ENCODE peak calls at places on chromosomes 2 and 18, in four cellular contexts. One of them, this sample, is unnamed.
A peak's percentile ranks its signal among the peaks of the same experiment; 100 is the strongest.

GRCh38 chr2:53672881-53673522 is 94.6 kb upstream of the CHAC2 start:
- DNase-seq in A549: no peak
- DNase-seq in choroid plexus epithelial cell: peak; percentile 50
- DNase-seq in HFF-Myc: no peak
- DNase-seq in this sample: no peak

GRCh38 chr2:233387667-233388528 is 33.6 kb downstream of the DGKD start:
- DNase-seq in HFF-Myc: peak; percentile 73
- DNase-seq in choroid plexus epithelial cell: peak; percentile 99
- DNase-seq in A549: peak; percentile 88
- DNase-seq in this sample: peak; percentile 85

GRCh38 chr2:207619764-207620203 is 5.4 kb downstream of the METTL21A start:
- DNase-seq in choroid plexus epithelial cell: no peak
- DNase-seq in HFF-Myc: no peak
- DNase-seq in A549: no peak
- DNase-seq in this sample: no peak

GRCh38 chr2:128316777-128317185 is 1.9 kb downstream of the HS6ST1 start:
- DNase-seq in choroid plexus epithelial cell: no peak
- DNase-seq in A549: no peak
- DNase-seq in HFF-Myc: no peak
- DNase-seq in this sample: no peak

GRCh38 chr18:75896865-75897264 is 469.4 kb upstream of the SMIM21 start:
- DNase-seq in A549: peak; percentile 16
- DNase-seq in choroid plexus epithelial cell: peak; percentile 1
- DNase-seq in HFF-Myc: no peak
- DNase-seq in this sample: no peak

GRCh38 chr2:135948642-135949355 is 36.6 kb downstream of the DARS1 start:
- DNase-seq in HFF-Myc: peak; percentile 56
- DNase-seq in A549: peak; percentile 69
- DNase-seq in choroid plexus epithelial cell: peak; percentile 65
- DNase-seq in this sample: no peak

GRCh38 chr2:218658671-218659257 is 659 bp downstream of the ZNF142 start:
- DNase-seq in A549: peak; percentile 75
- DNase-seq in choroid plexus epithelial cell: peak; percentile 65
- DNase-seq in HFF-Myc: no peak
- DNase-seq in this sample: no peak

GRCh38 chr2:213148572-213149331 is 2.7 kb downstream of the IKZF2 start:
- DNase-seq in choroid plexus epithelial cell: no peak
- DNase-seq in HFF-Myc: no peak
- DNase-seq in A549: no peak
- DNase-seq in this sample: no peak

GRCh38 chr2:239722760-239723448 is 302.2 kb downstream of the NDUFA10 start:
- DNase-seq in A549: no peak
- DNase-seq in HFF-Myc: no peak
- DNase-seq in choroid plexus epithelial cell: no peak
- DNase-seq in this sample: no peak

GRCh38 chr18:79685281-79685680 is 5.7 kb downstream of the CTDP1 start:
- DNase-seq in HFF-Myc: no peak
- DNase-seq in choroid plexus epithelial cell: no peak
- DNase-seq in A549: no peak
- DNase-seq in this sample: no peak

GRCh38 chr2:38174646-38175096 is 98.7 kb upstream of the CYP1B1 start:
- DNase-seq in HFF-Myc: no peak
- DNase-seq in A549: no peak
- DNase-seq in choroid plexus epithelial cell: peak; percentile 99
- DNase-seq in this sample: peak; percentile 99

GRCh38 chr2:238358763-238359162 is 38.4 kb downstream of the TRAF3IP1 start:
- DNase-seq in HFF-Myc: no peak
- DNase-seq in choroid plexus epithelial cell: no peak
- DNase-seq in A549: no peak
- DNase-seq in this sample: no peak

GRCh38 chr2:85582467-85582866 is 1.8 kb upstream of the VAMP5 start:
- DNase-seq in A549: no peak
- DNase-seq in choroid plexus epithelial cell: no peak
- DNase-seq in HFF-Myc: no peak
- DNase-seq in this sample: no peak

GRCh38 chr2:83915381-83915780 is 543.7 kb downstream of the SUCLG1 start:
- DNase-seq in HFF-Myc: no peak
- DNase-seq in A549: no peak
- DNase-seq in choroid plexus epithelial cell: no peak
- DNase-seq in this sample: no peak

GRCh38 chr2:113298176-113298575 is 19.5 kb upstream of the PAX8 start:
- DNase-seq in choroid plexus epithelial cell: no peak
- DNase-seq in HFF-Myc: no peak
- DNase-seq in A549: no peak
- DNase-seq in this sample: no peak

GRCh38 chr18:48313803-48314202 is 95.4 kb downstream of the ZBTB7C start:
- DNase-seq in HFF-Myc: no peak
- DNase-seq in choroid plexus epithelial cell: no peak
- DNase-seq in A549: no peak
- DNase-seq in this sample: no peak

GRCh38 chr18:2515908-2516625 is 55.2 kb downstream of the METTL4 start:
- DNase-seq in choroid plexus epithelial cell: peak; percentile 93
- DNase-seq in HFF-Myc: peak; percentile 88
- DNase-seq in A549: peak; percentile 77
- DNase-seq in this sample: no peak

GRCh38 chr2:88729061-88729745 is 37.7 kb downstream of the RPIA start:
- DNase-seq in HFF-Myc: peak; percentile 10
- DNase-seq in A549: no peak
- DNase-seq in choroid plexus epithelial cell: peak; percentile 35
- DNase-seq in this sample: no peak

GRCh38 chr2:51013060-51013746 is 18.7 kb downstream of the NRXN1 start:
- DNase-seq in A549: no peak
- DNase-seq in HFF-Myc: no peak
- DNase-seq in choroid plexus epithelial cell: peak; percentile 14
- DNase-seq in this sample: no peak

GRCh38 chr2:96142217-96143113 is 2.8 kb downstream of the DUSP2 start:
- DNase-seq in HFF-Myc: no peak
- DNase-seq in A549: no peak
- DNase-seq in choroid plexus epithelial cell: no peak
- DNase-seq in this sample: no peak

GRCh38 chr2:27734305-27734704 is 37.2 kb upstream of the MRPL33 start:
- DNase-seq in HFF-Myc: no peak
- DNase-seq in choroid plexus epithelial cell: no peak
- DNase-seq in A549: no peak
- DNase-seq in this sample: no peak

GRCh38 chr2:177325554-177325953 is 61.0 kb upstream of the NFE2L2 start:
- DNase-seq in choroid plexus epithelial cell: peak; percentile 57
- DNase-seq in A549: no peak
- DNase-seq in HFF-Myc: no peak
- DNase-seq in this sample: no peak

GRCh38 chr2:46801731-46802664 is 113.6 kb downstream of the MCFD2 start:
- DNase-seq in HFF-Myc: no peak
- DNase-seq in choroid plexus epithelial cell: no peak
- DNase-seq in A549: no peak
- DNase-seq in this sample: no peak

GRCh38 chr2:158179660-158180059 is 78.0 kb downstream of the UPP2 start:
- DNase-seq in HFF-Myc: no peak
- DNase-seq in choroid plexus epithelial cell: peak; percentile 72
- DNase-seq in A549: peak; percentile 18
- DNase-seq in this sample: no peak

GRCh38 chr2:36371070-36371962 is 15.7 kb downstream of the CRIM1 start:
- DNase-seq in A549: peak; percentile 62
- DNase-seq in HFF-Myc: no peak
- DNase-seq in choroid plexus epithelial cell: peak; percentile 44
- DNase-seq in this sample: no peak

GRCh38 chr2:178324072-178324471 is 126.9 kb downstream of the PRKRA start:
- DNase-seq in HFF-Myc: no peak
- DNase-seq in A549: no peak
- DNase-seq in choroid plexus epithelial cell: no peak
- DNase-seq in this sample: no peak

GRCh38 chr2:55482186-55482945 is 37.2 kb upstream of the CFAP36 start:
- DNase-seq in A549: peak; percentile 71
- DNase-seq in HFF-Myc: peak; percentile 36
- DNase-seq in choroid plexus epithelial cell: peak; percentile 70
- DNase-seq in this sample: no peak

GRCh38 chr2:72211777-72212515 is 64.3 kb upstream of the CYP26B1 start:
- DNase-seq in HFF-Myc: no peak
- DNase-seq in choroid plexus epithelial cell: no peak
- DNase-seq in A549: no peak
- DNase-seq in this sample: no peak

GRCh38 chr2:40450066-40450841 is 1.6 kb downstream of the SLC8A1 start:
- DNase-seq in A549: no peak
- DNase-seq in HFF-Myc: no peak
- DNase-seq in choroid plexus epithelial cell: peak; percentile 32
- DNase-seq in this sample: no peak

GRCh38 chr2:40451926-40452605 is at the start of gene SLC8A1:
- DNase-seq in HFF-Myc: no peak
- DNase-seq in A549: peak; percentile 49
- DNase-seq in choroid plexus epithelial cell: peak; percentile 28
- DNase-seq in this sample: no peak

GRCh38 chr2:40445467-40445866 is 6.4 kb downstream of the SLC8A1 start:
- DNase-seq in choroid plexus epithelial cell: peak; percentile 9
- DNase-seq in A549: no peak
- DNase-seq in HFF-Myc: no peak
- DNase-seq in this sample: no peak

GRCh38 chr2:40448476-40449079 is 3.3 kb downstream of the SLC8A1 start:
- DNase-seq in choroid plexus epithelial cell: peak; percentile 50
- DNase-seq in A549: peak; percentile 64
- DNase-seq in HFF-Myc: peak; percentile 41
- DNase-seq in this sample: no peak
- TF ChIP-seq CTCF in choroid plexus epithelial cell: peak; percentile 73
- TF ChIP-seq CTCF in A549: peak; percentile 60
- TF ChIP-seq CTCF in HFF-Myc: peak; percentile 73
- TF ChIP-seq CTCF in this sample: peak; percentile 72

GRCh38 chr2:201362396-201362795 is 5.3 kb upstream of the FLACC1 start:
- DNase-seq in A549: no peak
- DNase-seq in choroid plexus epithelial cell: no peak
- DNase-seq in HFF-Myc: no peak
- DNase-seq in this sample: no peak

GRCh38 chr2:201363857-201364560 is 6.9 kb upstream of the FLACC1 start:
- DNase-seq in A549: peak; percentile 56
- DNase-seq in HFF-Myc: peak; percentile 39
- DNase-seq in choroid plexus epithelial cell: peak; percentile 81
- DNase-seq in this sample: peak; percentile 31

GRCh38 chr2:201369762-201370161 is 12.6 kb upstream of the FLACC1 start:
- DNase-seq in A549: no peak
- DNase-seq in choroid plexus epithelial cell: no peak
- DNase-seq in HFF-Myc: no peak
- DNase-seq in this sample: no peak

GRCh38 chr2:201361078-201361477 is 3.9 kb upstream of the FLACC1 start:
- DNase-seq in choroid plexus epithelial cell: no peak
- DNase-seq in A549: no peak
- DNase-seq in HFF-Myc: no peak
- DNase-seq in this sample: no peak

DNA sequence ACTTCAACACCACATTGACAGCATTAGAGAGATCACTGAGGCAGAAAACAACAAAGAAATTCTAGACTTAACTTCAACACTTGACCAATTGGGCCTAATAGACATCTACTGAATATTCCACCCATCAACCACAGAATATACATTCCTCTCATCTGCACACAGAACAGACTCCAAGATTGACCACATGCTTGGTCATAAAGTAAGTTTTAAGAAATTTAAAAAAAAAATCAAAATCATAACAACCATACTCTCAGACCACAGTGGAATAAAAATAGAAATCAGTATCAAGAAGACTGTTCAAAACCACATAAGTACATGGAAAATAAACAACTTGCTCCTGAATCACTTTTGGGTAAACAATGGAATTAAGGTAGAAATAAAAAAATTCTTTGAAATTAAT is 9.0 kb upstream of the FLACC1 start:
- DNase-seq in choroid plexus epithelial cell: peak; percentile 16
- DNase-seq in A549: no peak
- DNase-seq in HFF-Myc: no peak
- DNase-seq in this sample: no peak
- TF ChIP-seq CTCF in choroid plexus epithelial cell: no peak
- TF ChIP-seq CTCF in A549: no peak
- TF ChIP-seq CTCF in HFF-Myc: no peak
- TF ChIP-seq CTCF in this sample: no peak

GRCh38 chr2:172813314-172813888 is 77.8 kb downstream of the RAPGEF4 start:
- DNase-seq in choroid plexus epithelial cell: peak; percentile 58
- DNase-seq in HFF-Myc: no peak
- DNase-seq in A549: peak; percentile 43
- DNase-seq in this sample: no peak
- TF ChIP-seq CTCF in choroid plexus epithelial cell: peak; percentile 66
- TF ChIP-seq CTCF in HFF-Myc: peak; percentile 33
- TF ChIP-seq CTCF in A549: peak; percentile 59
- TF ChIP-seq CTCF in this sample: peak; percentile 54

DNA sequence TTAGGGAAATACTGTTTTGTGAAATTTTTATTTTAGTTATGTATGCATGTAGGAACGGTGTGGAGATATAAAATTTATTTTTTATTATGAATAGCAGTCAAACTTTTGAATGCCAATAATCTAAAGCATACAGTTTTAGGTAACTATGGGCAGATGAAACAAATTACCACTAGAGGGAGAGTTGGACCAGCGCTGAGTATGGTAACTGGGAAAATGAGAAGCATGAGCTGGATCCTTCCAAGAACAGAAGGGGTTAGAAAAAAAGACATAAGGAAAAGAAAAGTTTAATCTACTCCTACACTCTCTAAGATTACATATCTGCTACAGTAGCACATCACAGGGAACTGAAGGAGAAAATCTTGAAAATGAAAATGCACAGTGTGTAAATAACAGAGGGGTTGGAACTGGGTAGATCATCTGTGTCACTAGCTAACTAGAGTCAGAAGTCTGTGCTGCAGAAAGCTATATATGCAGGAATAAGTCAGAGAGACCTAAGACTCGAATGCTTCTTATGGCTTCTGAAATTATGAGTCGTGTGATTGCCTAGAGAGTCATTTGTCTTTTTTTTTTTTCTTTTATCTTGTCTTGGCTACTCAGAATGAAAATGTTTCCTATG is 15.6 kb downstream of the REG3G start:
- DNase-seq in HFF-Myc: no peak
- DNase-seq in choroid plexus epithelial cell: no peak
- DNase-seq in A549: peak; percentile 15
- DNase-seq in this sample: no peak
- TF ChIP-seq CTCF in HFF-Myc: no peak
- TF ChIP-seq CTCF in choroid plexus epithelial cell: peak; percentile 21
- TF ChIP-seq CTCF in A549: peak; percentile 28
- TF ChIP-seq CTCF in this sample: no peak

GRCh38 chr2:31675485-31675901 is 94.8 kb upstream of the SRD5A2 start:
- DNase-seq in HFF-Myc: no peak
- DNase-seq in choroid plexus epithelial cell: no peak
- DNase-seq in A549: peak; percentile 55
- DNase-seq in this sample: no peak
- TF ChIP-seq CTCF in HFF-Myc: no peak
- TF ChIP-seq CTCF in choroid plexus epithelial cell: no peak
- TF ChIP-seq CTCF in A549: peak; percentile 48
- TF ChIP-seq CTCF in this sample: no peak

GRCh38 chr2:210537021-210537650 is 19.3 kb upstream of the CPS1 start:
- DNase-seq in A549: no peak
- DNase-seq in HFF-Myc: no peak
- DNase-seq in choroid plexus epithelial cell: no peak
- DNase-seq in this sample: no peak
- TF ChIP-seq CTCF in A549: no peak
- TF ChIP-seq CTCF in HFF-Myc: no peak
- TF ChIP-seq CTCF in choroid plexus epithelial cell: no peak
- TF ChIP-seq CTCF in this sample: no peak

This sample was measured in AG09319.